ENCODE peak calls at places on chromosomes 7 and 10, in five cellular contexts. O is GM23248; I is anterior cingulate cortex; P is activated CD4-positive, alpha-beta memory T cell treated with anti-CD3 and anti-CD28 coated beads for 36 hours; K is NCI-H774. U is an unnamed sample.

GRCh38 chr10:2908851-2909630 is 158.3 kb upstream of the PFKP start:
- DNase-seq in O (no peak), I (no peak), P (peak), K (no peak), U (no peak)

GRCh38 chr7:1936531-1937251 is 266.6 kb downstream of the ELFN1 start:
- DNase-seq in O (no peak), I (no peak), P (no peak), K (peak), U (no peak)

GRCh38 chr7:1357601-1358271 is 101.5 kb downstream of the MICALL2 start:
- DNase-seq in O (peak), I (no peak), P (peak), K (no peak), U (peak)

GRCh38 chr10:126408953-126409641 is 20.8 kb upstream of the ADAM12 start:
- DNase-seq in O (no peak), I (no peak), P (no peak), K (no peak), U (no peak)

GRCh38 chr7:149476791-149477190 is 15.9 kb upstream of the ZNF777 start:
- DNase-seq in O (no peak), I (no peak), P (no peak), K (no peak), U (no peak)

GRCh38 chr10:93598157-93598556 is 2.9 kb downstream of the RBP4 start:
- DNase-seq in O (peak), I (no peak), P (no peak), K (no peak), U (no peak)

GRCh38 chr7:190196-190595 is 2.2 kb upstream of the FAM20C start:
- DNase-seq in O (no peak), I (no peak), P (no peak), K (no peak), U (no peak)

GRCh38 chr10:87817291-87817872 is 644 bp downstream of the ATAD1 start:
- DNase-seq in O (peak), I (no peak), P (no peak), K (no peak), U (peak)

GRCh38 chr10:61901829-61902447 is 439 bp downstream of the ARID5B start:
- DNase-seq in O (peak), I (no peak), P (no peak), K (peak), U (peak)

GRCh38 chr7:98056580-98056979 is 50.1 kb upstream of the LMTK2 start:
- DNase-seq in O (no peak), I (no peak), P (no peak), K (no peak), U (no peak)

GRCh38 chr7:21767300-21767900 is 178.3 kb downstream of the CDCA7L start:
- DNase-seq in O (peak), I (no peak), P (peak), K (peak), U (peak)

GRCh38 chr10:22825841-22826240 is 102.0 kb upstream of the ARMC3 start:
- DNase-seq in O (no peak), I (no peak), P (no peak), K (no peak), U (no peak)

GRCh38 chr7:105015631-105015965 is 1.6 kb downstream of the KMT2E start:
- DNase-seq in O (peak), I (no peak), P (peak), K (no peak), U (peak)

GRCh38 chr10:83127942-83128575 is 1011.2 kb upstream of the GHITM start:
- DNase-seq in O (no peak), I (no peak), P (no peak), K (no peak), U (no peak)

GRCh38 chr7:706721-707120 is 19.8 kb upstream of the DNAAF5 start:
- DNase-seq in O (no peak), I (no peak), P (no peak), K (no peak), U (no peak)

GRCh38 chr10:107502263-107502979 is 337.9 kb upstream of the SORCS1 start:
- DNase-seq in O (peak), I (no peak), P (no peak), K (no peak), U (peak)

GRCh38 chr7:65980478-65981250 is 1.3 kb downstream of the GUSB start:
- DNase-seq in O (peak), I (no peak), P (peak), K (no peak), U (peak)

GRCh38 chr7:116170180-116170579 is 40.2 kb upstream of the TES start:
- DNase-seq in O (no peak), I (no peak), P (no peak), K (no peak), U (no peak)